ENCODE peak calls at places on chromosomes 7 and 10, in nine cellular contexts. W is A549; S is stimulated activated CD8-positive, alpha-beta memory T cell treated with anti-CD3 and anti-CD28 coated beads, Interleukin-2, amount 100 ng/mL, for 48 hours; K is fibroblast of mammary gland; H is Daoy; F is progenitor cell of endocrine pancreas; D is tibial artery; T is effector CD8-positive, alpha-beta T cell; Y is HTR-8/SVneo. I is an unnamed sample.

GRCh38 chr7:100867040-100867795 is at the start of gene TRIP6:
- DNase-seq in W (peak; percentile 93), S (peak; percentile 55), K (peak; percentile 94), H (peak; percentile 99), F (peak; percentile 66), D (peak; percentile 94), T (peak; percentile 31), Y (peak; percentile 89), I (no peak)

GRCh38 chr7:2687881-2688318 is at the start of gene AMZ1:
- DNase-seq in W (no peak), S (no peak), K (no peak), H (peak; percentile 27), F (no peak), D (no peak), T (no peak), Y (no peak), I (no peak)

GRCh38 chr10:13113544-13113943 is 13.6 kb downstream of the OPTN start:
- DNase-seq in W (no peak), S (no peak), K (no peak), H (no peak), F (no peak), D (no peak), T (no peak), Y (no peak), I (no peak)

GRCh38 chr7:92904292-92905131 is 68.1 kb upstream of the CDK6 start:
- DNase-seq in W (no peak), S (peak; percentile 71), K (peak; percentile 96), H (peak; percentile 98), F (no peak), D (no peak), T (no peak), Y (peak; percentile 56), I (peak; percentile 16)

GRCh38 chr7:92622680-92623079 is 32.5 kb upstream of the FAM133B start:
- DNase-seq in W (no peak), S (no peak), K (no peak), H (no peak), F (no peak), D (no peak), T (no peak), Y (no peak), I (no peak)

GRCh38 chr7:116621649-116622048 is 50.3 kb upstream of the MET start:
- DNase-seq in W (no peak), S (no peak), K (peak; percentile 12), H (no peak), F (no peak), D (no peak), T (no peak), Y (no peak), I (no peak)

GRCh38 chr7:94127026-94127425 is 122.9 kb upstream of the BET1 start:
- DNase-seq in W (no peak), S (no peak), K (peak; percentile 63), H (no peak), F (no peak), D (no peak), T (no peak), Y (no peak), I (no peak)

GRCh38 chr7:66930341-66930740 is 9.3 kb downstream of the TMEM248 start:
- DNase-seq in W (no peak), S (no peak), K (peak; percentile 30), H (peak; percentile 37), F (no peak), D (no peak), T (no peak), Y (peak; percentile 15), I (no peak)

GRCh38 chr10:133467286-133467911 is 13.7 kb downstream of the SCART1 start:
- DNase-seq in W (no peak), S (no peak), K (no peak), H (no peak), F (no peak), D (no peak), T (no peak), Y (no peak), I (no peak)

GRCh38 chr10:132862485-132863420 is 76.8 kb upstream of the NKX6-2 start:
- DNase-seq in W (no peak), S (no peak), K (no peak), H (no peak), F (peak; percentile 8), D (no peak), T (no peak), Y (no peak), I (no peak)

GRCh38 chr7:44470080-44470479 is 20.4 kb downstream of the NUDCD3 start:
- DNase-seq in W (no peak), S (no peak), K (no peak), H (no peak), F (no peak), D (no peak), T (no peak), Y (no peak), I (no peak)

GRCh38 chr7:158432369-158433270 is 155.0 kb downstream of the PTPRN2 start:
- DNase-seq in W (peak; percentile 76), S (no peak), K (peak; percentile 77), H (peak; percentile 85), F (peak; percentile 73), D (no peak), T (no peak), Y (peak; percentile 21), I (peak; percentile 95)

GRCh38 chr10:78778446-78779338 is 290.1 kb upstream of the ZMIZ1 start:
- DNase-seq in W (no peak), S (no peak), K (no peak), H (no peak), F (no peak), D (no peak), T (no peak), Y (no peak), I (peak; percentile 28)